ENCODE peak calls at places on chromosomes 7 and 10, in four cellular contexts. D, C, O and G are unnamed samples.

GRCh38 chr10:32955790-32956189 is 2.2 kb downstream of the ITGB1 start:
- DNase-seq in D (no peak), C (no peak), O (no peak), G (no peak)

GRCh38 chr7:5701085-5701914 is 80.2 kb downstream of the RNF216 start:
- DNase-seq in D (no peak), C (no peak), O (no peak), G (no peak)

GRCh38 chr7:20220824-20221547 is 3.8 kb upstream of the MACC1 start:
- DNase-seq in D (no peak), C (no peak), O (no peak), G (no peak)

GRCh38 chr10:60399343-60399742 is 9.7 kb upstream of the ANK3 start:
- DNase-seq in D (no peak), C (no peak), O (peak; percentile 60), G (no peak)

GRCh38 chr10:75658036-75658435 is 226.6 kb downstream of the LRMDA start:
- DNase-seq in D (no peak), C (no peak), O (no peak), G (peak; percentile 56)

GRCh38 chr10:106508920-106509319 is 655.6 kb downstream of the SORCS1 start:
- DNase-seq in D (no peak), C (no peak), O (no peak), G (no peak)

GRCh38 chr10:79331709-79332108 is 15.6 kb upstream of the PPIF start:
- DNase-seq in D (no peak), C (no peak), O (no peak), G (peak; percentile 35)

GRCh38 chr10:79437111-79437814 is 8.2 kb downstream of the ZCCHC24 start:
- DNase-seq in D (no peak), C (no peak), O (no peak), G (no peak)

GRCh38 chr10:132456881-132457280 is 59.9 kb downstream of the PWWP2B start:
- DNase-seq in D (no peak), C (no peak), O (no peak), G (no peak)

GRCh38 chr7:132577206-132578049 is 1.2 kb upstream of the PLXNA4 start:
- DNase-seq in D (peak; percentile 80), C (peak; percentile 73), O (peak; percentile 81), G (no peak)

GRCh38 chr7:79308176-79308575 is 145.3 kb downstream of the MAGI2 start:
- DNase-seq in D (no peak), C (no peak), O (no peak), G (no peak)

GRCh38 chr7:151917791-151918311 is 38.4 kb upstream of the GALNTL5 start:
- DNase-seq in D (no peak), C (no peak), O (no peak), G (no peak)

GRCh38 chr10:25902002-25902401 is 32.0 kb upstream of the MYO3A start:
- DNase-seq in D (no peak), C (no peak), O (no peak), G (no peak)

GRCh38 chr7:40332516-40332915 is 197.7 kb downstream of the SUGCT start:
- DNase-seq in D (no peak), C (no peak), O (no peak), G (peak; percentile 71)